ENCODE peak calls at places on chromosomes 3 and 15, in nine cellular contexts. C, I, H, X, V, L, M, W and T are unnamed samples.

GRCh38 chr15:35397027-35397426 is 148.9 kb downstream of the DPH6 start:
- DNase-seq in V (no peak), C (no peak), I (no peak), L (no peak), H (no peak), M (no peak), X (no peak), W (no peak), T (no peak)

GRCh38 chr3:119636891-119637611 is 23.3 kb downstream of the POPDC2 start:
- DNase-seq in I (no peak), M (no peak), C (no peak), V (no peak), L (no peak), X (no peak), W (no peak), H (no peak), T (no peak)

GRCh38 chr3:34077796-34078195 is 279.4 kb downstream of the PDCD6IP start:
- DNase-seq in I (no peak), C (peak), M (no peak), X (no peak), H (no peak), L (no peak), V (no peak), W (no peak), T (no peak)

GRCh38 chr15:93587046-93587445 is 498.0 kb upstream of the RGMA start:
- DNase-seq in V (no peak), L (no peak), M (no peak), X (no peak), W (no peak), I (no peak), C (peak), H (no peak), T (no peak)

GRCh38 chr3:195071916-195072820 is 198.8 kb downstream of the XXYLT1 start:
- DNase-seq in V (peak), I (no peak), L (no peak), H (no peak), M (no peak), X (no peak), C (no peak), W (peak), T (no peak)

GRCh38 chr3:9452417-9452816 is 55.0 kb downstream of the SETD5 start:
- DNase-seq in C (no peak), H (peak), X (no peak), I (no peak), V (no peak), W (no peak), M (no peak), L (no peak), T (no peak)

GRCh38 chr15:99565031-99565280 is 828 bp upstream of the MEF2A start:
- DNase-seq in C (no peak), L (no peak), V (peak), W (no peak), X (no peak), M (no peak), H (no peak), I (no peak), T (no peak)

GRCh38 chr15:74955796-74956647 is 550 bp downstream of the RPP25 start:
- DNase-seq in I (no peak), V (peak), C (peak), M (peak), W (peak), L (peak), H (peak), X (peak), T (peak)